ENCODE peak calls at places on chromosome 14, in four cellular contexts. Q is HepG2, C is SK-N-SH, L is K562. H is an unnamed sample.

GRCh38 chr14:98614741-98615140 is 657.3 kb downstream of the BCL11B start:
- DNase-seq in Q (no peak), C (no peak), L (no peak), H (no peak)

GRCh38 chr14:24381363-24382102 is 13.5 kb downstream of the NFATC4 start:
- DNase-seq in Q (no peak), C (no peak), L (no peak), H (no peak)

GRCh38 chr14:22871962-22872832 is 657 bp downstream of the LRP10 start:
- DNase-seq in Q (peak), C (peak), L (peak), H (peak)

GRCh38 chr14:79825046-79825521 is 386.2 kb downstream of the DIO2 start:
- DNase-seq in Q (no peak), C (no peak), L (no peak), H (no peak)

GRCh38 chr14:96559571-96559970 is 57.4 kb downstream of the PAPOLA start:
- DNase-seq in Q (no peak), C (no peak), L (no peak), H (no peak)

GRCh38 chr14:22509751-22510300 is 79.2 kb downstream of the DAD1 start:
- DNase-seq in Q (no peak), C (no peak), L (no peak), H (no peak)

GRCh38 chr14:102998393-102998792 is 59.0 kb downstream of the CDC42BPB start:
- DNase-seq in Q (no peak), C (no peak), L (no peak), H (no peak)

GRCh38 chr14:92470215-92470614 is 43.4 kb upstream of the RIN3 start:
- DNase-seq in Q (no peak), C (no peak), L (no peak), H (no peak)

GRCh38 chr14:36583242-36584166 is 1.1 kb upstream of the NKX2-8 start:
- DNase-seq in Q (no peak), C (peak), L (no peak), H (peak)

GRCh38 chr14:94364964-94365363 is 23.4 kb downstream of the SERPINA1 start:
- DNase-seq in Q (no peak), C (no peak), L (no peak), H (no peak)

GRCh38 chr14:88746042-88746441 is 46.7 kb downstream of the EML5 start:
- DNase-seq in Q (no peak), C (no peak), L (no peak), H (no peak)

GRCh38 chr14:22159968-22160367 is 429.1 kb downstream of the DAD1 start:
- DNase-seq in Q (no peak), C (no peak), L (no peak), H (no peak)

GRCh38 chr14:34874386-34875030 is 652 bp downstream of the BAZ1A start:
- DNase-seq in Q (peak), C (peak), L (peak), H (peak)

GRCh38 chr14:29717906-29718305 is 209.7 kb downstream of the PRKD1 start:
- DNase-seq in Q (no peak), C (no peak), L (no peak), H (no peak)

GRCh38 chr14:22786685-22787084 is 20.2 kb downstream of the OXA1L start:
- DNase-seq in Q (no peak), C (no peak), L (no peak), H (no peak)

GRCh38 chr14:25607095-25607657 is 557.2 kb upstream of the STXBP6 start:
- DNase-seq in Q (no peak), C (no peak), L (no peak), H (no peak)

GRCh38 chr14:68593806-68594536 is 198.9 kb downstream of the ZFP36L1 start:
- DNase-seq in Q (peak), C (no peak), L (no peak), H (no peak)

GRCh38 chr14:90740946-90741681 is 75.1 kb downstream of the TTC7B start:
- DNase-seq in Q (no peak), C (no peak), L (no peak), H (no peak)

GRCh38 chr14:97179573-97179972 is 382.4 kb downstream of the VRK1 start:
- DNase-seq in Q (no peak), C (no peak), L (no peak), H (no peak)

GRCh38 chr14:55624913-55625312 is 44.9 kb downstream of the KTN1 start:
- DNase-seq in Q (no peak), C (no peak), L (no peak), H (no peak)

GRCh38 chr14:23057757-23058653 is 685 bp upstream of the CDH24 start:
- DNase-seq in Q (peak), C (peak), L (peak), H (peak)

GRCh38 chr14:103318750-103319419 is 15.2 kb upstream of the EIF5 start:
- DNase-seq in Q (no peak), C (no peak), L (no peak), H (no peak)

GRCh38 chr14:88750413-88750812 is 42.3 kb downstream of the EML5 start:
- DNase-seq in Q (no peak), C (no peak), L (no peak), H (no peak)

GRCh38 chr14:84927096-84927910 is 602.6 kb upstream of the FLRT2 start:
- DNase-seq in Q (no peak), C (no peak), L (no peak), H (no peak)

GRCh38 chr14:66070542-66071319 is 415.4 kb upstream of the CCDC196 start:
- DNase-seq in Q (peak), C (peak), L (peak), H (peak)
- TF ChIP-seq FOXJ3 in Q (no peak), C (no peak), L (no peak), H (no peak)

GRCh38 chr14:106879241-106879640 is 1352.9 kb downstream of the TMEM121 start:
- DNase-seq in Q (peak), C (peak), L (peak), H (no peak)
- TF ChIP-seq FOXJ3 in Q (no peak), C (no peak), L (no peak), H (no peak)

GRCh38 chr14:54483073-54483745 is 5.6 kb downstream of the GMFB start:
- DNase-seq in Q (peak), C (no peak), L (no peak), H (no peak)

GRCh38 chr14:54478621-54479215 is 10.1 kb downstream of the GMFB start:
- DNase-seq in Q (no peak), C (no peak), L (no peak), H (no peak)

GRCh38 chr14:54481695-54482094 is 7.1 kb downstream of the GMFB start:
- DNase-seq in Q (no peak), C (no peak), L (no peak), H (no peak)

GRCh38 chr14:54483848-54484247 is 4.9 kb downstream of the GMFB start:
- DNase-seq in Q (no peak), C (no peak), L (no peak), H (no peak)

DNA sequence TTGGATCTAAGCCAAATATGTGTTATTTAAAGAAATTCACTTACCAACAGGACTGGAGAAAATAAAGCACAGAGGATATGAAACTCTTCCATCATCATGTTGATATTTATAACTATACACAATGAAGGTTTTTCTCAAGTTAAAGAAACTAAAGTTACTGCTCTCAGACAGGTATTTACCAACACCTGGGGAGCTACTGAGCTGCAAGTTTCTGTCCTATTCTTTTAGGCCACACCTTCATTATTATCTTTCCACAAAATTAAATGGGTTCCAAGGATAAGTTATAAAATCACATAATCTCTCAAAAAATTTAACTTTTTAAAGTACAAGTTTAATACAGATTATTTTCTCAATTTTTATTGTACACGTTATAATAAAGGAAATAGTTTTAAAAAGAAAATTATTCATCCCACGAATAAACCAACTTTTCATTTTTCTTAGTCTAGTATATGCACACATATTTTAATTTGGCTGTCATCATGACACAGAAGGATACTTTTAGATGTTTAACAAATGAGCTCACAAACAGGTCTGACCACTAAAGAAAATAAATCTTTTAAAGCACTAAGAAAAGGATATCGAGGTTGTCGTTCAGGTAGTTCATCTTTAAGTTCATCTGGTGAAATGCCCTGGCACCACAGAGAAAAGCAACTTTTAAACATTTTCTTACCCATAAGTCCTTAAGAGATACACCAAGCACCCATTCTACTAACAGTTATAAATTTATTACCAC is 7.8 kb downstream of the GMFB start:
- DNase-seq in Q (no peak), C (no peak), L (no peak), H (no peak)
- TF ChIP-seq FOXJ3 in Q (no peak), C (no peak), L (no peak), H (no peak)

GRCh38 chr14:51512321-51512720 is 139.4 kb upstream of the FRMD6 start:
- DNase-seq in Q (no peak), C (no peak), L (no peak), H (no peak)
- TF ChIP-seq FOXJ3 in Q (no peak), C (no peak), L (no peak), H (no peak)

GRCh38 chr14:104786091-104786586 is 9.4 kb downstream of the AKT1 start:
- DNase-seq in Q (no peak), C (no peak), L (no peak), H (no peak)
- TF ChIP-seq FOXJ3 in Q (no peak), C (no peak), L (no peak), H (no peak)

GRCh38 chr14:54312166-54312801 is 84.5 kb upstream of the CDKN3 start:
- DNase-seq in Q (no peak), C (no peak), L (no peak), H (no peak)
- TF ChIP-seq FOXJ3 in Q (no peak), C (no peak), L (no peak), H (no peak)

GRCh38 chr14:60221441-60221840 is 27.6 kb upstream of the PPM1A start:
- DNase-seq in Q (no peak), C (no peak), L (no peak), H (no peak)
- TF ChIP-seq FOXJ3 in Q (no peak), C (no peak), L (no peak), H (no peak)

GRCh38 chr14:71321556-71322315 is 414.5 kb downstream of the PCNX1 start:
- DNase-seq in Q (peak), C (no peak), L (no peak), H (no peak)
- TF ChIP-seq FOXJ3 in Q (peak), C (no peak), L (no peak), H (no peak)

GRCh38 chr14:101004954-101005353 is 101.4 kb upstream of the RTL1 start:
- DNase-seq in Q (no peak), C (no peak), L (no peak), H (no peak)
- TF ChIP-seq FOXJ3 in Q (no peak), C (no peak), L (no peak), H (no peak)

GRCh38 chr14:63203015-63203414 is 1.2 kb upstream of the RHOJ start:
- DNase-seq in Q (no peak), C (no peak), L (no peak), H (no peak)

GRCh38 chr14:63203618-63204406 is 431 bp upstream of the RHOJ start:
- DNase-seq in Q (peak), C (peak), L (no peak), H (peak)

GRCh38 chr14:63205281-63205575 is 985 bp downstream of the RHOJ start:
- DNase-seq in Q (no peak), C (no peak), L (no peak), H (no peak)

GRCh38 chr14:63205850-63206249 is 1.6 kb downstream of the RHOJ start:
- DNase-seq in Q (no peak), C (no peak), L (no peak), H (no peak)

GRCh38 chr14:63204407-63205280 is at the start of gene RHOJ:
- DNase-seq in Q (no peak), C (no peak), L (no peak), H (peak)
- TF ChIP-seq FOXJ3 in Q (no peak), C (no peak), L (no peak), H (no peak)